ENCODE peak calls at places on chromosomes 4 and X, in four cellular contexts. H is SK-N-SH, U is K562, N is HepG2. E is an unnamed sample.

GRCh38 chr4:143514432-143514831 is 930 bp downstream of the SMARCA5 start:
- DNase-seq in H (peak), U (peak), N (peak), E (no peak)

GRCh38 chr4:37715889-37716402 is 29.8 kb upstream of the RELL1 start:
- DNase-seq in H (peak), U (no peak), N (no peak), E (no peak)

GRCh38 chr4:101136373-101137370 is 210.7 kb downstream of the PPP3CA start:
- DNase-seq in H (no peak), U (no peak), N (no peak), E (no peak)

GRCh38 chr4:100933628-100934027 is 413.7 kb downstream of the PPP3CA start:
- DNase-seq in H (no peak), U (no peak), N (no peak), E (no peak)

GRCh38 chr4:166315721-166316467 is 442.9 kb downstream of the TLL1 start:
- DNase-seq in H (no peak), U (no peak), N (no peak), E (no peak)

GRCh38 chr4:85715996-85716737 is 241.2 kb downstream of the ARHGAP24 start:
- DNase-seq in H (no peak), U (no peak), N (no peak), E (no peak)

GRCh38 chr4:154822775-154823174 is 41.7 kb downstream of the RBM46 start:
- DNase-seq in H (no peak), U (no peak), N (no peak), E (no peak)

GRCh38 chr4:1310031-1310795 is 20.5 kb downstream of the MAEA start:
- DNase-seq in H (no peak), U (no peak), N (no peak), E (no peak)

GRCh38 chr4:42309571-42310260 is 87.6 kb upstream of the SHISA3 start:
- DNase-seq in H (peak), U (no peak), N (no peak), E (no peak)

GRCh38 chrX:134679226-134679625 is 21.0 kb upstream of the PLAC1 start:
- DNase-seq in H (no peak), U (no peak), N (no peak), E (no peak)

GRCh38 chrX:149494844-149495565 is 10.1 kb downstream of the IDS start:
- DNase-seq in H (no peak), U (no peak), N (peak), E (no peak)

GRCh38 chrX:149491812-149492211 is 13.3 kb downstream of the IDS start:
- DNase-seq in H (no peak), U (no peak), N (peak), E (no peak)

GRCh38 chrX:149497054-149497453 is 8.1 kb downstream of the IDS start:
- DNase-seq in H (no peak), U (no peak), N (no peak), E (no peak)

GRCh38 chrX:149495573-149496071 is 9.5 kb downstream of the IDS start:
- DNase-seq in H (no peak), U (no peak), N (peak), E (peak)

DNA sequence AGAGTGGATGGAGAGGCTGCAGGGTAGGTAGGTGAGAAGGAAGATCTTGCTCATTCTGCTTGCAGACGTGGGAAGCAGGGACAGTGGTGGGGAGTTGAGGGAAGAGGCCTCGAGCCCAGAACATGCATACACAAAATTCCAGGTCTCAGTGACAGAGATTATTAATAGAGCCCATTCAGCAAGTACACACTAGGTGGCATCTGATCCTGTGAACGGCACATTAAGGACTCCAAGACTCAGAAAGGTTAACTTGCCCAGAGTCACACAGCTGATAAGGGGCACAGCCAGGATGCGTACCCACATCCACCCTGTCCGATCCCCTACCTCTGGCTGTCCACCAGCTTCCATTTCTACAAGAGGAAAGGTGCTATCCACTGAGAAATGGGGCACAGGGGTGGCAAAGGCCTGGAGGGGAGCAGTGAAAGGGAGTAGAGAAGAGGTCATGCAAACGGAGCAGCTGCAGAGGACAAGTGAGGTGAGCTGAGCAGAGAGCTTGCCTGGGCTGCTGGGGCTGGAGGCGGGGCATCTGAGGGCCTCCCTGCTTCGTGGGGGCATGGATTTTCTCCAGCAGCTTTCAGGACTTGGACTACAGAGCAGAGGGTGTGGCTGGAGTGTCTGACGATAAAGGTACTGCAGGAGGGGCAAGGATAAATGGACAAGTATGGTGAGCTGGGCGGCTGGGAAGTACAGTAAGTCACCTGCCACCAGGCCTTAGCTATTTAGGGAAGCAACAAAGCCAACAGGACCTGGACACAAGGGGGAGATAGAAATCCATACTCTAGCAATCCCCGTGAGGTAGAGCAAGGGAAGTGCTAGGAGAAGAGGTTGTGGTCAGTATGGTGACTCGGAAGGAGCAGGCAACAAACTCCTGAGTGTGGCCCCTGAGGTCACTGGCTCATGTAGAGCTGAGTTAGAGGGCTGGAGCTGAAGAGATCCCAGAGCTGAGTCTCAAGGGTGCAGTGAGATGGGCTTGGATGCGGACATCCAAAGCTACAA is 11.2 kb downstream of the IDS start:
- DNase-seq in H (no peak), U (peak), N (no peak), E (no peak)
- TF ChIP-seq ELF1 in H (no peak), U (no peak), N (no peak), E (no peak)

DNA sequence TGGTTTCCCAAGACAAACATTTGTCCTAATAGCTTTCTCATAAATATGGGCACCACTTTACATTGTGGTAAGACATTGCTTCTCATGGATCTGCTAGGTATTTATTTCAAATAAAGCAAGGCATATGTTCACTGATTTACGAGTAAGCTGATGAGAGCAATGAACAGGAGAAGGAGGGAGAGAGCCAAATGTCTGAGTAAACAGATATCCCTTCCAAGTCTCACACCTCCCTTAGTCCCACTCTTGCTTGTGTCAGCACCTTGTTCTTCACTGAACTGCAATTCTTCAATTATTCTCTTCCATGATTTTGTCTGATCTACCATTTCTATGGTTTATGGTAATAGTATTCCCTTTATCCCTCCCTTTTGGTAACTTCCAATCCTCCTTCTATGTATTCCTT is 15.9 kb downstream of the C1QTNF7 start:
- DNase-seq in H (no peak), U (no peak), N (no peak), E (no peak)
- H3K9ac ChIP-seq in H (no peak), U (no peak), N (no peak), E (no peak)

DNA sequence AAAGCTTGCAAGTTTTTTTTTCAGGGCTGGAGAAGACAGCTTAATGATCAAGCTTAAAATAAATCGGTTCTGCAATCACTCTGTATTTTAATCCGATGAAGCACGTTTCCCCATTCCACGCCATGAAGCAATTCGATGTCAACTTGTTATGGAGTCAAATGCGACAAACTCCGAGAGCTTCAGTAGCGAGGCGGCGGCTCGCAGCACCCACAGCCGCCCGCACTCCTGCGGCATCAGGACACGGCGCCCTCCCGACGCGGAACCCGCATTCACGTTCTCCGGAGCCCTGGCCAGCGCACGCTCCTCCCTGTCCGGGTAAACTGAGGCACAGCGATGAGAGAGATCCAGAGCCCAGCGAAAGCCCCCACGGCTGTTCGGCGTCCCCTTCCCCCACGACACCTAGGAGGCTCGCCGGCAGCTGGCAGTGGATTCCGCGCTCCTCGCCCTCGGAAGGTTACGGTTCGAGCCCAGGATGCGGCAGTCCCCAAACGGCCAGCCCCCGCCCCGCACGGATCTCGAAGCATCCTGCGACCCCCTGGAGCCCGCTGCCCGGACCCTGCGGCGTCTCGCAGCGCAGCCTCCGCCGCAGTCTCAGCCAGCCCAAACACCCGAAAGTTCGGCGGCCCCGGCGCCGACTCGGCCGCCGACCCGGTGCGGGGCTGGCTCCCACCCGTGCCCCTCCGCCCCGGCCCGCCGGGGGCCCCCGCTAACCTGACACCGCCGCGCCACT is 507 bp downstream of the MFAP3L start:
- DNase-seq in H (peak), U (no peak), N (no peak), E (no peak)
- TF ChIP-seq ELF1 in H (no peak), U (no peak), N (no peak), E (no peak)

DNA sequence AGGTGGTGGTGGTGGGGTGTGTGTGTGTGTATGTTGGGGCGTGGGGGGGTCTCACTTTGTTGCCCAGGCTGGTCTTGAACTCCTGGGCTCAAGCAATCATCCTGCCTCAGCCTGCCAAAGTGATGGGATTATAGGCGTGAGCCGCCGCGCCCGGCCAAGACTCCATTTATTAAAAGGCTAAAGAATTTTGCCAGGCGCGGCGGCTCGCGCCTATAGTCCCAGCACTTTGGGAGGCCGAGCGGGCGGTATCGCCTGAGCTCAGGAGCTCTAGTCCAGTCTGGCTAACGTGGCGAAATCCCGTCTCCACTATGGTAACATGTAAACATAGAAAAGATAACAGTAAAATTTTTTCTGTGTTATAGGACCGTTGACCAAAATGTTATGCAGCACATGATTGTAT is 3.7 kb upstream of the UBA1 start:
- DNase-seq in H (no peak), U (no peak), N (no peak), E (no peak)
- H3K9ac ChIP-seq in H (no peak), U (no peak), N (no peak), E (no peak)

GRCh38 chrX:1895583-1895982 is 280.7 kb downstream of the ASMT start:
- DNase-seq in H (no peak), U (no peak), N (no peak), E (no peak)

GRCh38 chrX:1894656-1895055 is 279.8 kb downstream of the ASMT start:
- DNase-seq in H (no peak), U (no peak), N (no peak), E (no peak)

GRCh38 chrX:1893758-1894294 is 279.0 kb downstream of the ASMT start:
- DNase-seq in H (no peak), U (no peak), N (no peak), E (no peak)
- TF ChIP-seq ELF1 in H (no peak), U (no peak), N (no peak), E (no peak)

DNA sequence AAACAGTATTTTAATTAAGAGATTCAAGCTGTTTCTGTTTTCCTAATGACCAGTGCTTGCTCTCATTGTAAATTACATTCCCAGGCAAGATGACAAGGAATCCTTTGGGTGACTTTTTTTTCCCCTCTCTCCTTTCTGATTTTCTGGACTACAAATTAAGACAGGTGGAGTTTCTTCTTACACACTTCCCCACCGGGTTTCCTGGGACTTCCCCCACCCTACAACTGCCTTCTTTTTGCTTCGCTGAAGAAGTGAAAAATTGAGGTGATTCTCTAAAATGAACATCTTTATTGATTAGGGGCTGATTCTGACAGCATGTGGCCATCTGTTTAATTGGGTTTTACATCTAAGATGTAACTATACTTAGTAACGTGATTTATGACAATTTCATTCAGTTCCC is 78.5 kb upstream of the CBLL2 start:
- DNase-seq in H (no peak), U (no peak), N (no peak), E (no peak)
- H3K9ac ChIP-seq in H (no peak), U (no peak), N (no peak), E (no peak)

GRCh38 chr4:141132689-141133145 is 552 bp downstream of the RNF150 start:
- DNase-seq in H (peak), U (no peak), N (no peak), E (no peak)
- TF ChIP-seq ELF1 in H (no peak), U (no peak), N (no peak), E (no peak)

GRCh38 chr4:108156391-108156790 is 12.3 kb downstream of the LEF1 start:
- DNase-seq in H (no peak), U (no peak), N (no peak), E (no peak)

GRCh38 chr4:108160741-108161352 is 7.9 kb downstream of the LEF1 start:
- DNase-seq in H (no peak), U (no peak), N (no peak), E (no peak)

GRCh38 chr4:108155373-108155772 is 13.4 kb downstream of the LEF1 start:
- DNase-seq in H (no peak), U (peak), N (no peak), E (no peak)

GRCh38 chr4:108159845-108160244 is 8.9 kb downstream of the LEF1 start:
- DNase-seq in H (no peak), U (no peak), N (no peak), E (no peak)

GRCh38 chr4:108157655-108158054 is 11.1 kb downstream of the LEF1 start:
- DNase-seq in H (no peak), U (no peak), N (no peak), E (no peak)
- H3K9ac ChIP-seq in H (no peak), U (no peak), N (no peak), E (no peak)

GRCh38 chr4:102780476-102781144 is 19.8 kb upstream of the MANBA start:
- DNase-seq in H (no peak), U (peak), N (peak), E (no peak)
- TF ChIP-seq ELF1 in H (no peak), U (no peak), N (no peak), E (no peak)

DNA sequence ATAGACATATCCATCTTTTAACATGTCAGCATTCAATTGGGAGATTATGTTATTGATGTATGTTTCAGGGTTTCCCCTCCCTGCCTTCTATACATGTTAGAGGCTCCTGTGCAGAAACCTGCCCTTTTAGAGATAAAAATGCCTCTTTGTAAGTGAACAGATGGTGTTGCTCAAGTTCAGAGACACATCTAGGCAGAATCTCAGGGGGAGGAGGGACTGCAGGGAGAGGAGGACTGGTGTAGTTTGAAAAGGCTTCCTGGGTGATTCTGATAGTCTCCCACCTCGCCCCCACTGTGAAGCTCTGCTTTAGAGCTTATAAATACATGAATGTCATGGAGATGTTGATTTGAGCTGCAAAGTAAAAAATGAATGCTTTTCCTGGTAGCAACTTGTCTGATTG is 12.0 kb upstream of the UNC5C start:
- DNase-seq in H (no peak), U (no peak), N (no peak), E (no peak)
- H3K9ac ChIP-seq in H (no peak), U (no peak), N (no peak), E (no peak)

E was measured in HCT116.